ENCODE peak calls at places on chromosome 1, in four cellular contexts. I is activated CD4-positive, alpha-beta T cell treated with anti-CD3 and anti-CD28 coated beads, Interleukin-2, amount 50 U/mL, for 1 hour; N is stimulated activated CD4-positive, alpha-beta T cell treated with anti-CD3 and anti-CD28 coated beads, Interleukin-1b, Interleukin-23, amount 100 ng/mL, for 48 hours; U is neural progenitor cell. J is an unnamed sample.

GRCh38 chr1:12356004-12356890 is 126.4 kb downstream of the VPS13D start:
- DNase-seq in I (no peak), N (no peak), U (no peak), J (no peak)

GRCh38 chr1:119653839-119654170 is 5.7 kb upstream of the ZNF697 start:
- DNase-seq in I (no peak), N (no peak), U (no peak), J (no peak)

GRCh38 chr1:235304549-235305451 is 23.2 kb downstream of the ARID4B start:
- DNase-seq in I (peak), U (no peak), N (no peak), J (no peak)

GRCh38 chr1:236685917-236686814 is at the start of gene ACTN2:
- DNase-seq in I (peak), N (peak), U (peak), J (peak)

GRCh38 chr1:165894591-165894990 is 67.2 kb downstream of the UCK2 start:
- DNase-seq in N (no peak), I (no peak), U (no peak), J (no peak)

GRCh38 chr1:208166340-208167138 is 77.6 kb downstream of the PLXNA2 start:
- DNase-seq in I (no peak), U (no peak), N (no peak), J (peak)

GRCh38 chr1:224459051-224459450 is 24.5 kb upstream of the WDR26 start:
- DNase-seq in N (no peak), I (no peak), U (no peak), J (no peak)

GRCh38 chr1:66278260-66279046 is 255.5 kb upstream of the SGIP1 start:
- DNase-seq in N (no peak), U (no peak), I (no peak), J (no peak)

GRCh38 chr1:206464456-206464964 is 5.8 kb upstream of the IKBKE start:
- DNase-seq in U (no peak), I (no peak), N (no peak), J (no peak)

GRCh38 chr1:154199563-154199879 is 6.6 kb downstream of the CFAP141 start:
- DNase-seq in I (no peak), N (no peak), U (no peak), J (no peak)

GRCh38 chr1:41414716-41415306 is 53.6 kb downstream of the FOXO6 start:
- DNase-seq in N (no peak), I (no peak), U (no peak), J (no peak)

GRCh38 chr1:110084226-110085078 is 14.0 kb upstream of the ALX3 start:
- DNase-seq in I (no peak), N (peak), U (peak), J (peak)